ENCODE peak calls at places on chromosomes 2 and 18, in six cellular contexts. One of them, this sample, is unnamed.

GRCh38 chr2:192657364-192657763 is 462.6 kb upstream of the TMEFF2 start:
- DNase-seq in IMR-90: no peak
- DNase-seq in mesendoderm: peak
- DNase-seq in mesenchymal stem cell: no peak
- DNase-seq in neuronal stem cell: no peak
- DNase-seq in H1: no peak
- DNase-seq in this sample: no peak

GRCh38 chr2:202690321-202690900 is 55.6 kb downstream of the FAM117B start:
- DNase-seq in mesenchymal stem cell: peak
- DNase-seq in IMR-90: no peak
- DNase-seq in H1: no peak
- DNase-seq in neuronal stem cell: no peak
- DNase-seq in mesendoderm: no peak
- DNase-seq in this sample: no peak

GRCh38 chr2:13919981-13920382 is 712.5 kb upstream of the LRATD1 start:
- DNase-seq in H1: no peak
- DNase-seq in neuronal stem cell: no peak
- DNase-seq in IMR-90: no peak
- DNase-seq in mesenchymal stem cell: no peak
- DNase-seq in mesendoderm: peak
- DNase-seq in this sample: no peak

GRCh38 chr2:237674731-237675276 is 47.4 kb downstream of the LRRFIP1 start:
- DNase-seq in IMR-90: peak
- DNase-seq in H1: peak
- DNase-seq in mesenchymal stem cell: peak
- DNase-seq in mesendoderm: peak
- DNase-seq in neuronal stem cell: no peak
- DNase-seq in this sample: peak

GRCh38 chr2:7456762-7457161 is 539.5 kb downstream of the RNF144A start:
- DNase-seq in mesendoderm: no peak
- DNase-seq in neuronal stem cell: no peak
- DNase-seq in mesenchymal stem cell: no peak
- DNase-seq in H1: no peak
- DNase-seq in IMR-90: no peak
- DNase-seq in this sample: peak

GRCh38 chr2:3522851-3523481 is 3.6 kb upstream of the ADI1 start:
- DNase-seq in neuronal stem cell: no peak
- DNase-seq in mesendoderm: no peak
- DNase-seq in IMR-90: peak
- DNase-seq in mesenchymal stem cell: peak
- DNase-seq in H1: no peak
- DNase-seq in this sample: no peak

GRCh38 chr2:209260281-209260680 is 163.6 kb upstream of the MAP2 start:
- DNase-seq in IMR-90: no peak
- DNase-seq in neuronal stem cell: no peak
- DNase-seq in mesendoderm: no peak
- DNase-seq in H1: no peak
- DNase-seq in mesenchymal stem cell: no peak
- DNase-seq in this sample: no peak

GRCh38 chr2:240929364-240930095 is 23.4 kb downstream of the CROCC2 start:
- DNase-seq in neuronal stem cell: no peak
- DNase-seq in H1: peak
- DNase-seq in mesendoderm: no peak
- DNase-seq in mesenchymal stem cell: no peak
- DNase-seq in IMR-90: no peak
- DNase-seq in this sample: no peak

GRCh38 chr18:23058746-23059440 is 76.4 kb upstream of the CABLES1 start:
- DNase-seq in mesenchymal stem cell: no peak
- DNase-seq in mesendoderm: no peak
- DNase-seq in IMR-90: peak
- DNase-seq in neuronal stem cell: no peak
- DNase-seq in H1: no peak
- DNase-seq in this sample: no peak
- H2BK15ac ChIP-seq in mesenchymal stem cell: no peak
- H2BK15ac ChIP-seq in mesendoderm: no peak
- H2BK15ac ChIP-seq in IMR-90: peak
- H2BK15ac ChIP-seq in neuronal stem cell: no peak
- H2BK15ac ChIP-seq in H1: no peak
- H2BK15ac ChIP-seq in this sample: no peak

GRCh38 chr2:38682008-38682575 is 16.2 kb downstream of the GALM start:
- DNase-seq in neuronal stem cell: no peak
- DNase-seq in H1: no peak
- DNase-seq in mesendoderm: no peak
- DNase-seq in IMR-90: no peak
- DNase-seq in mesenchymal stem cell: no peak
- DNase-seq in this sample: no peak
- H2BK15ac ChIP-seq in neuronal stem cell: no peak
- H2BK15ac ChIP-seq in H1: no peak
- H2BK15ac ChIP-seq in mesendoderm: no peak
- H2BK15ac ChIP-seq in IMR-90: no peak
- H2BK15ac ChIP-seq in mesenchymal stem cell: no peak
- H2BK15ac ChIP-seq in this sample: no peak

GRCh38 chr2:206774871-206775270 is 9.5 kb downstream of the FASTKD2 start:
- DNase-seq in mesenchymal stem cell: no peak
- DNase-seq in mesendoderm: no peak
- DNase-seq in neuronal stem cell: no peak
- DNase-seq in H1: no peak
- DNase-seq in IMR-90: no peak
- DNase-seq in this sample: no peak
- H2BK15ac ChIP-seq in mesenchymal stem cell: no peak
- H2BK15ac ChIP-seq in mesendoderm: no peak
- H2BK15ac ChIP-seq in neuronal stem cell: no peak
- H2BK15ac ChIP-seq in H1: no peak
- H2BK15ac ChIP-seq in IMR-90: no peak
- H2BK15ac ChIP-seq in this sample: no peak

GRCh38 chr2:187617925-187618324 is 63.7 kb upstream of the TFPI start:
- DNase-seq in mesenchymal stem cell: no peak
- DNase-seq in H1: no peak
- DNase-seq in mesendoderm: no peak
- DNase-seq in IMR-90: peak
- DNase-seq in neuronal stem cell: no peak
- DNase-seq in this sample: no peak

GRCh38 chr2:187614756-187615155 is 60.5 kb upstream of the TFPI start:
- DNase-seq in mesendoderm: no peak
- DNase-seq in neuronal stem cell: no peak
- DNase-seq in IMR-90: peak
- DNase-seq in H1: no peak
- DNase-seq in mesenchymal stem cell: no peak
- DNase-seq in this sample: no peak

GRCh38 chr2:187617120-187617519 is 62.9 kb upstream of the TFPI start:
- DNase-seq in neuronal stem cell: no peak
- DNase-seq in H1: no peak
- DNase-seq in mesendoderm: peak
- DNase-seq in IMR-90: no peak
- DNase-seq in mesenchymal stem cell: no peak
- DNase-seq in this sample: no peak

GRCh38 chr2:187615364-187615763 is 61.1 kb upstream of the TFPI start:
- DNase-seq in H1: no peak
- DNase-seq in mesenchymal stem cell: no peak
- DNase-seq in mesendoderm: no peak
- DNase-seq in IMR-90: no peak
- DNase-seq in neuronal stem cell: no peak
- DNase-seq in this sample: no peak

DNA sequence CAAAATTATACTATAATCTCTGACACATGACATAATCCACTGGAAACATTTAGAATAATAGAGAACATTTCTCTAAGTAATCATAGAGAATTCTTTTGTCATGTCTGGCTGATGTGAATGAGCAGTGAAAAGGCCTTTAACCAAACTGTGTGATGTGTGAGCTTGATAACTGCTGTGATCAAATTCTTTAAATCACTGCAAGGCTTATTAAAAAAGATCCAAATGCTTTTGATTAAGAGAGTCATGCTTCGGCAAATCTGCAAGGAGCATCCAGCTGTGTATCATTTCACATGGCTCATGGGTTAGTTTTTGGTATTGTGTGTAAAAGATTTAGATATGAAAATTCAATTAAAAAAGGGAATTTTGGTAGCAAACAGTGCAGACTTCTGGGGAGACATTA is 58.6 kb upstream of the TFPI start:
- DNase-seq in mesenchymal stem cell: no peak
- DNase-seq in IMR-90: no peak
- DNase-seq in H1: no peak
- DNase-seq in neuronal stem cell: no peak
- DNase-seq in mesendoderm: no peak
- DNase-seq in this sample: no peak
- H2BK15ac ChIP-seq in mesenchymal stem cell: no peak
- H2BK15ac ChIP-seq in IMR-90: no peak
- H2BK15ac ChIP-seq in H1: no peak
- H2BK15ac ChIP-seq in neuronal stem cell: no peak
- H2BK15ac ChIP-seq in mesendoderm: no peak
- H2BK15ac ChIP-seq in this sample: no peak

GRCh38 chr2:131146255-131146654 is 41.1 kb downstream of the PLEKHB2 start:
- DNase-seq in neuronal stem cell: no peak
- DNase-seq in mesenchymal stem cell: no peak
- DNase-seq in H1: no peak
- DNase-seq in mesendoderm: no peak
- DNase-seq in IMR-90: no peak
- DNase-seq in this sample: no peak
- H2BK15ac ChIP-seq in neuronal stem cell: no peak
- H2BK15ac ChIP-seq in mesenchymal stem cell: no peak
- H2BK15ac ChIP-seq in H1: no peak
- H2BK15ac ChIP-seq in mesendoderm: no peak
- H2BK15ac ChIP-seq in IMR-90: no peak
- H2BK15ac ChIP-seq in this sample: no peak

DNA sequence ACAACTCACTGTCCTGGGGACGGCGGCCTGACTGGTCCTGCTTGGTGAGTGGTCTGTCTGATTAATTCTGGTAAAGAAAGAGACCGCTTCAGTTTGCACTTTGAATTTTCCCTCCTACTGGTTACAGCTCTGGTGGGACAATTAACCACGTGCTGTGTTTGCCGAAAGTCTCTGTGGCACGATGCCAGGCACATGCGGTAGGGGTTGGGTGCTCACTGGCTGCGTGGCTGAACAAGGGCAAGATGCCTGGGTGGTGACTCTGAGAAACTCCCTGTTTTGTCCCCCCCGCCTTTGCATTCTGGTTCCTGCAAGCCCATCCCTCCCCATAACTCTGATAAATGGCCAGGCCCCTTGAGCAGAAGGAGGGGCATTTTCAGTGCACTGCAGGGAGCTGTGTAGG is 206.1 kb downstream of the TFCP2L1 start:
- DNase-seq in neuronal stem cell: no peak
- DNase-seq in IMR-90: no peak
- DNase-seq in H1: no peak
- DNase-seq in mesenchymal stem cell: no peak
- DNase-seq in mesendoderm: no peak
- DNase-seq in this sample: no peak
- H2BK15ac ChIP-seq in neuronal stem cell: peak
- H2BK15ac ChIP-seq in IMR-90: no peak
- H2BK15ac ChIP-seq in H1: no peak
- H2BK15ac ChIP-seq in mesenchymal stem cell: no peak
- H2BK15ac ChIP-seq in mesendoderm: no peak
- H2BK15ac ChIP-seq in this sample: no peak

GRCh38 chr2:159146930-159147666 is 139.4 kb downstream of the WDSUB1 start:
- DNase-seq in neuronal stem cell: no peak
- DNase-seq in IMR-90: no peak
- DNase-seq in H1: no peak
- DNase-seq in mesenchymal stem cell: no peak
- DNase-seq in mesendoderm: no peak
- DNase-seq in this sample: no peak
- H2BK15ac ChIP-seq in neuronal stem cell: peak
- H2BK15ac ChIP-seq in IMR-90: no peak
- H2BK15ac ChIP-seq in H1: no peak
- H2BK15ac ChIP-seq in mesenchymal stem cell: no peak
- H2BK15ac ChIP-seq in mesendoderm: no peak
- H2BK15ac ChIP-seq in this sample: no peak

This sample was measured in H9.